ENCODE peak calls at places on chromosomes 12 and 14, in four cellular contexts. H is activated CD4-positive, alpha-beta T cell treated with anti-CD3 and anti-CD28 coated beads for 36 hours; G is stimulated activated CD4-positive, alpha-beta T cell treated with anti-CD3 and anti-CD28 coated beads, Interleukin-4, amount 100 ng/mL, for 4 hours; S is right lobe of liver. W is an unnamed sample.

GRCh38 chr12:117408161-117408791 is 46.9 kb upstream of the NOS1 start:
- DNase-seq in H (no peak), S (peak), G (no peak), W (peak)

GRCh38 chr12:78584695-78585094 is 279.9 kb upstream of the SYT1 start:
- DNase-seq in H (peak), S (no peak), G (no peak), W (no peak)

GRCh38 chr14:83734431-83734830 is 1795.5 kb upstream of the FLRT2 start:
- DNase-seq in S (no peak), H (no peak), G (no peak), W (no peak)

GRCh38 chr14:90780519-90780918 is 35.7 kb downstream of the TTC7B start:
- DNase-seq in H (no peak), S (peak), G (no peak), W (peak)

GRCh38 chr14:99166506-99166905 is 105.5 kb downstream of the BCL11B start:
- DNase-seq in G (no peak), S (no peak), H (no peak), W (no peak)

GRCh38 chr12:29229937-29230336 is 80.9 kb downstream of the FAR2 start:
- DNase-seq in S (no peak), H (no peak), G (no peak), W (no peak)

GRCh38 chr12:107411792-107412535 is 273.6 kb upstream of the PWP1 start:
- DNase-seq in S (no peak), G (no peak), H (no peak), W (no peak)

GRCh38 chr12:111034148-111034910 is 114.0 kb upstream of the MYL2 start:
- DNase-seq in H (peak), G (no peak), S (no peak), W (no peak)

GRCh38 chr12:6767592-6768384 is 1.6 kb downstream of the PTMS start:
- DNase-seq in H (peak), G (no peak), S (peak), W (peak)

GRCh38 chr12:49703647-49704137 is 3.5 kb downstream of the FMNL3 start:
- DNase-seq in G (peak), S (no peak), H (peak), W (no peak)

GRCh38 chr12:92743026-92743425 is 40.2 kb downstream of the PLEKHG7 start:
- DNase-seq in H (no peak), S (no peak), G (no peak), W (no peak)

GRCh38 chr12:127005406-127005805 is 1261.6 kb upstream of the TMEM132C start:
- DNase-seq in H (no peak), S (peak), G (no peak), W (peak)